ENCODE peak calls at places on chromosomes 5 and 9, in five cellular contexts. One of them, this sample, is unnamed.
A peak's percentile ranks its signal among the peaks of the same experiment; 100 is the strongest.

GRCh38 chr5:132458651-132459030 is 31.9 kb downstream of the IRF1 start:
- DNase-seq in T-cell: no peak
- DNase-seq in mucosa of descending colon: no peak
- DNase-seq in heart left ventricle: no peak
- DNase-seq in RWPE1: peak; percentile 53
- DNase-seq in this sample: no peak

GRCh38 chr9:80030801-80031200 is 459.0 kb downstream of the TLE4 start:
- DNase-seq in mucosa of descending colon: no peak
- DNase-seq in T-cell: no peak
- DNase-seq in heart left ventricle: no peak
- DNase-seq in RWPE1: no peak
- DNase-seq in this sample: no peak

GRCh38 chr5:106258591-106259125 is 1412.1 kb downstream of the EFNA5 start:
- DNase-seq in mucosa of descending colon: no peak
- DNase-seq in RWPE1: no peak
- DNase-seq in T-cell: no peak
- DNase-seq in heart left ventricle: no peak
- DNase-seq in this sample: no peak

GRCh38 chr9:69293186-69293585 is 31.8 kb upstream of the ENTREP1 start:
- DNase-seq in heart left ventricle: no peak
- DNase-seq in T-cell: no peak
- DNase-seq in mucosa of descending colon: no peak
- DNase-seq in RWPE1: no peak
- DNase-seq in this sample: no peak

GRCh38 chr5:78984020-78984610 is 995 bp downstream of the ARSB start:
- DNase-seq in RWPE1: no peak
- DNase-seq in T-cell: no peak
- DNase-seq in heart left ventricle: no peak
- DNase-seq in mucosa of descending colon: no peak
- DNase-seq in this sample: no peak

GRCh38 chr5:119330367-119331183 is 25.2 kb upstream of the TNFAIP8 start:
- DNase-seq in T-cell: no peak
- DNase-seq in heart left ventricle: no peak
- DNase-seq in mucosa of descending colon: no peak
- DNase-seq in RWPE1: no peak
- DNase-seq in this sample: no peak

GRCh38 chr5:158701406-158702177 is 398.1 kb downstream of the EBF1 start:
- DNase-seq in heart left ventricle: no peak
- DNase-seq in RWPE1: peak; percentile 65
- DNase-seq in mucosa of descending colon: no peak
- DNase-seq in T-cell: no peak
- DNase-seq in this sample: no peak

GRCh38 chr5:163696270-163696887 is 191.0 kb downstream of the MAT2B start:
- DNase-seq in mucosa of descending colon: no peak
- DNase-seq in RWPE1: peak; percentile 75
- DNase-seq in T-cell: no peak
- DNase-seq in heart left ventricle: no peak
- DNase-seq in this sample: no peak

GRCh38 chr5:170011751-170012150 is 31.5 kb upstream of the INSYN2B start:
- DNase-seq in T-cell: no peak
- DNase-seq in mucosa of descending colon: no peak
- DNase-seq in RWPE1: no peak
- DNase-seq in heart left ventricle: no peak
- DNase-seq in this sample: no peak

GRCh38 chr5:149404746-149405549 is 25.9 kb upstream of the IL17B start:
- DNase-seq in T-cell: no peak
- DNase-seq in heart left ventricle: no peak
- DNase-seq in mucosa of descending colon: no peak
- DNase-seq in RWPE1: no peak
- DNase-seq in this sample: no peak

GRCh38 chr5:59034498-59035186 is 451.8 kb downstream of the RAB3C start:
- DNase-seq in T-cell: no peak
- DNase-seq in heart left ventricle: no peak
- DNase-seq in mucosa of descending colon: no peak
- DNase-seq in RWPE1: peak; percentile 56
- DNase-seq in this sample: no peak

GRCh38 chr9:84490206-84490605 is 149.6 kb upstream of the SLC28A3 start:
- DNase-seq in heart left ventricle: no peak
- DNase-seq in RWPE1: no peak
- DNase-seq in T-cell: no peak
- DNase-seq in mucosa of descending colon: no peak
- DNase-seq in this sample: no peak

GRCh38 chr9:120928720-120929389 is 2.3 kb upstream of the TRAF1 start:
- DNase-seq in RWPE1: peak; percentile 88
- DNase-seq in T-cell: peak; percentile 67
- DNase-seq in mucosa of descending colon: peak; percentile 94
- DNase-seq in heart left ventricle: peak; percentile 83
- DNase-seq in this sample: peak; percentile 86

GRCh38 chr9:102035929-102036328 is 297.5 kb upstream of the GRIN3A start:
- DNase-seq in RWPE1: no peak
- DNase-seq in T-cell: no peak
- DNase-seq in mucosa of descending colon: no peak
- DNase-seq in heart left ventricle: no peak
- DNase-seq in this sample: no peak

GRCh38 chr9:126150411-126151030 is 176.1 kb upstream of the MVB12B start:
- DNase-seq in T-cell: no peak
- DNase-seq in mucosa of descending colon: no peak
- DNase-seq in RWPE1: no peak
- DNase-seq in heart left ventricle: no peak
- DNase-seq in this sample: peak; percentile 31

GRCh38 chr5:39598641-39599248 is 174.0 kb upstream of the DAB2 start:
- DNase-seq in mucosa of descending colon: no peak
- DNase-seq in T-cell: no peak
- DNase-seq in heart left ventricle: no peak
- DNase-seq in RWPE1: no peak
- DNase-seq in this sample: no peak